ENCODE peak calls at places on chromosomes 13 and 19, in six cellular contexts. W, X, Q, I, B and V are unnamed samples.

GRCh38 chr19:58054792-58055482 is 4.1 kb upstream of the ZNF135 start:
- DNase-seq in W (peak; percentile 29), X (no peak), Q (no peak), I (peak; percentile 92), B (peak; percentile 40), V (peak; percentile 67)

GRCh38 chr13:39035204-39035603 is 2.7 kb downstream of the PROSER1 start:
- DNase-seq in W (no peak), X (no peak), Q (no peak), I (peak; percentile 31), B (no peak), V (no peak)

GRCh38 chr13:105961438-105961837 is 574.0 kb downstream of the EFNB2 start:
- DNase-seq in W (no peak), X (no peak), Q (no peak), I (no peak), B (no peak), V (no peak)

GRCh38 chr13:51453959-51454703 is 1.3 kb upstream of the INTS6 start:
- DNase-seq in W (peak; percentile 35), X (no peak), Q (peak; percentile 3), I (peak; percentile 53), B (peak; percentile 22), V (peak; percentile 42)

GRCh38 chr13:75101997-75102720 is 379.8 kb downstream of the TBC1D4 start:
- DNase-seq in W (peak; percentile 54), X (no peak), Q (no peak), I (peak; percentile 36), B (no peak), V (no peak)

GRCh38 chr13:48595330-48596127 is 58.2 kb upstream of the CYSLTR2 start:
- DNase-seq in W (peak; percentile 45), X (peak; percentile 40), Q (peak; percentile 63), I (peak; percentile 68), B (peak; percentile 73), V (peak; percentile 84)

GRCh38 chr19:17454579-17454978 is 6.1 kb upstream of the TMEM221 start:
- DNase-seq in W (peak; percentile 62), X (no peak), Q (no peak), I (peak; percentile 76), B (no peak), V (no peak)

GRCh38 chr13:35309711-35310110 is 166.8 kb downstream of the MAB21L1 start:
- DNase-seq in W (no peak), X (no peak), Q (no peak), I (no peak), B (no peak), V (no peak)

GRCh38 chr13:44374348-44374712 is 706 bp downstream of the SERP2 start:
- DNase-seq in W (no peak), X (no peak), Q (no peak), I (no peak), B (no peak), V (no peak)

GRCh38 chr19:29098091-29098490 is 114.9 kb downstream of the UQCRFS1 start:
- DNase-seq in W (no peak), X (no peak), Q (no peak), I (no peak), B (no peak), V (no peak)

GRCh38 chr13:41608779-41609178 is 151.4 kb downstream of the RGCC start:
- DNase-seq in W (no peak), X (no peak), Q (no peak), I (no peak), B (no peak), V (no peak)

GRCh38 chr19:17334414-17335409 is at the start of gene ANO8:
- DNase-seq in W (peak; percentile 98), X (peak; percentile 94), Q (peak; percentile 99), I (peak; percentile 100), B (peak; percentile 93), V (peak; percentile 97)

GRCh38 chr13:46015374-46015773 is 37.2 kb downstream of the ZC3H13 start:
- DNase-seq in W (no peak), X (no peak), Q (no peak), I (no peak), B (no peak), V (no peak)

GRCh38 chr19:49150106-49150943 is 4.9 kb downstream of the HRC start:
- DNase-seq in W (peak; percentile 94), X (peak; percentile 76), Q (peak; percentile 85), I (peak; percentile 95), B (peak; percentile 75), V (peak; percentile 88)

GRCh38 chr19:51480590-51480989 is 2.3 kb downstream of the CEACAM18 start:
- DNase-seq in W (peak; percentile 46), X (no peak), Q (no peak), I (peak; percentile 81), B (no peak), V (peak; percentile 25)

GRCh38 chr19:55697698-55698097 is 22.7 kb downstream of the EPN1 start:
- DNase-seq in W (no peak), X (no peak), Q (no peak), I (no peak), B (no peak), V (no peak)

GRCh38 chr19:15421726-15422260 is 3.0 kb upstream of the AKAP8L start:
- DNase-seq in W (no peak), X (peak; percentile 35), Q (no peak), I (no peak), B (peak; percentile 54), V (no peak)

GRCh38 chr19:533485-534058 is 2.0 kb downstream of the CDC34 start:
- DNase-seq in W (no peak), X (no peak), Q (no peak), I (no peak), B (no peak), V (no peak)

GRCh38 chr13:100810991-100811390 is 136.4 kb upstream of the TMTC4 start:
- DNase-seq in W (no peak), X (no peak), Q (no peak), I (no peak), B (no peak), V (no peak)

GRCh38 chr13:43880451-43880850 is 747 bp downstream of the LACC1 start:
- DNase-seq in W (no peak), X (no peak), Q (no peak), I (no peak), B (no peak), V (no peak)

GRCh38 chr13:44229371-44230030 is 144.1 kb upstream of the SERP2 start:
- DNase-seq in W (no peak), X (no peak), Q (no peak), I (no peak), B (no peak), V (no peak)

GRCh38 chr19:18366027-18366435 is 19.9 kb upstream of the GDF15 start:
- DNase-seq in W (no peak), X (no peak), Q (no peak), I (no peak), B (no peak), V (no peak)

GRCh38 chr19:3079578-3079977 is 14.6 kb upstream of the GNA11 start:
- DNase-seq in W (no peak), X (no peak), Q (no peak), I (no peak), B (no peak), V (no peak)

GRCh38 chr19:52217576-52217975 is 27.7 kb downstream of the PPP2R1A start:
- DNase-seq in W (no peak), X (no peak), Q (no peak), I (peak; percentile 18), B (no peak), V (no peak)

GRCh38 chr13:105445793-105446192 is 1089.7 kb downstream of the EFNB2 start:
- DNase-seq in W (no peak), X (no peak), Q (no peak), I (no peak), B (no peak), V (no peak)

GRCh38 chr19:2416321-2417097 is 10.9 kb downstream of the TIMM13 start:
- DNase-seq in W (no peak), X (no peak), Q (no peak), I (no peak), B (no peak), V (no peak)

GRCh38 chr19:18742324-18742723 is 48.8 kb downstream of the COMP start:
- DNase-seq in W (peak; percentile 1), X (no peak), Q (no peak), I (no peak), B (no peak), V (peak; percentile 30)

GRCh38 chr19:47623921-47624391 is 15.0 kb downstream of the BICRA start:
- DNase-seq in W (no peak), X (no peak), Q (no peak), I (no peak), B (no peak), V (no peak)

GRCh38 chr19:29539668-29540067 is 13.9 kb downstream of the VSTM2B start:
- DNase-seq in W (no peak), X (no peak), Q (no peak), I (no peak), B (no peak), V (no peak)

GRCh38 chr19:13031917-13032623 is 36.8 kb downstream of the NFIX start:
- DNase-seq in W (peak; percentile 81), X (no peak), Q (no peak), I (no peak), B (no peak), V (no peak)
- H3K27ac ChIP-seq in W (no peak overlapping the region), X (peak overlapping the region; percentile 83), Q (no peak overlapping the region), I (no peak overlapping the region), B (no peak overlapping the region), V (peak overlapping the region; percentile 52)

GRCh38 chr13:98856983-98857382 is 104.5 kb upstream of the SLC15A1 start:
- DNase-seq in W (no peak), X (no peak), Q (no peak), I (no peak), B (no peak), V (no peak)
- H3K27ac ChIP-seq in W (no peak overlapping the region), X (no peak overlapping the region), Q (no peak overlapping the region), I (no peak overlapping the region), B (no peak overlapping the region), V (no peak overlapping the region)

GRCh38 chr13:91346848-91347211 is 657 bp upstream of the MIR17HG start:
- DNase-seq in W (peak; percentile 51), X (no peak), Q (peak; percentile 18), I (peak; percentile 34), B (peak; percentile 8), V (no peak)
- H3K27ac ChIP-seq in W (peak overlapping the region; percentile 74), X (peak overlapping the region; percentile 17), Q (peak overlapping the region; percentile 41), I (peak overlapping the region; percentile 93), B (no peak overlapping the region), V (peak overlapping the region; percentile 97)

GRCh38 chr13:40547545-40548322 is 118.7 kb downstream of the FOXO1 start:
- DNase-seq in W (no peak), X (no peak), Q (no peak), I (no peak), B (no peak), V (no peak)
- H3K27ac ChIP-seq in W (no peak overlapping the region), X (no peak overlapping the region), Q (no peak overlapping the region), I (no peak overlapping the region), B (no peak overlapping the region), V (no peak overlapping the region)

DNA sequence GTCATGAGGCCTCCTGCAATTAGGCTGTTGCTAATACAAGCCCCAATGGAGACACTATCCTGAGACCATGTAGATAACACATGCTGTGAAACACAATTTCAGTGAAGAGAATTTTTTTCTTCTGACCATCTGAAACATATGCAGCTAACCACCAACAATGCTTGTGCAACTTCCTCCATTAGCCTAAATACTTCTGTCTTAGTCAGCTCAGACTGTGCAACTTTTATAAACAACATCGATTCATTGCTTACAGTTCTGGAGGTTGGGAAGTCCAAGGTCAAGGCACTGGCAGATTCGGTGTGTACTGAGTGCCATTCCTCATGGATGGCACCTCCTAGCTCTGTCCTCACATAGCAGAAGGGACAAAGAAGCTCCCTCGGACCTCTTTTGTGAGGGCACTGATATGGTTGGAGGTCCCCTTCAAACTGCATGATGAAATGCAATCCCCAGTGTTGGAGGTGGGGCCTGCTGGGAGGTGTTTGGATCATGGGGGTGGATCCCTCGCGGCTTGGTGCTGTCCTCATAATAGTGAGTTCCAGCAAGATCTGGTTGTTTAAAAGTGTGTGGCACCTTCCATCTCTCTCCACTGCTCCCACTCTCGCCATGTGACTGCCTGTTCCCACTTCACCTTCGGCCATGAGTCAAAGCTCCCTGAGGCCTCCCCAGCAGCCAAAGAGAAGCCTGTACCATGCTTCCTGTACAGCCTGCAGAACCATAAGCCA is 27.7 kb downstream of the STK24 start:
- DNase-seq in W (no peak), X (no peak), Q (no peak), I (no peak), B (no peak), V (no peak)
- H3K27ac ChIP-seq in W (no peak overlapping the region), X (no peak overlapping the region), Q (no peak overlapping the region), I (no peak overlapping the region), B (no peak overlapping the region), V (no peak overlapping the region)